ENCODE peak calls at places on chromosomes 13 and 19, in ten cellular contexts. P is IMR-90, H is breast epithelium, L is HCT116, T is uterus, W is body of pancreas, N is NB4, C is right lobe of liver, J is H54, K is Peyer's patch. F is an unnamed sample.

GRCh38 chr13:51927129-51927528 is 65.4 kb downstream of the CCDC70 start:
- DNase-seq in C (no peak), T (no peak), N (no peak), J (no peak), H (no peak), P (no peak), K (no peak), L (no peak), W (no peak), F (no peak)

GRCh38 chr13:73198888-73199497 is 140.2 kb downstream of the KLF5 start:
- DNase-seq in W (no peak), K (no peak), P (no peak), T (no peak), C (no peak), J (no peak), L (no peak), N (no peak), H (no peak), F (peak)

GRCh38 chr19:32902448-32902847 is 32.9 kb upstream of the SLC7A9 start:
- DNase-seq in P (no peak), W (no peak), N (no peak), H (no peak), C (no peak), J (no peak), L (no peak), T (no peak), K (peak), F (no peak)

GRCh38 chr19:7506385-7507328 is 9.2 kb upstream of the ZNF358 start:
- DNase-seq in K (peak), H (no peak), J (peak), C (peak), L (peak), W (peak), P (peak), N (peak), T (peak), F (peak)

GRCh38 chr19:45306522-45307027 is 16.1 kb downstream of the CKM start:
- DNase-seq in J (no peak), P (no peak), W (no peak), K (no peak), C (no peak), T (no peak), N (no peak), L (no peak), H (no peak), F (no peak)

GRCh38 chr13:50208826-50209335 is 193.6 kb downstream of the KCNRG start:
- DNase-seq in T (peak), H (peak), J (peak), C (no peak), P (peak), L (no peak), K (no peak), N (peak), W (peak), F (peak)

GRCh38 chr13:97659602-97660001 is 225.6 kb downstream of the RAP2A start:
- DNase-seq in N (peak), L (no peak), T (no peak), P (peak), J (no peak), H (no peak), C (no peak), K (no peak), W (peak), F (no peak)

GRCh38 chr13:103788061-103788652 is 721.9 kb upstream of the SLC10A2 start:
- DNase-seq in C (no peak), L (no peak), J (no peak), W (no peak), N (no peak), H (no peak), T (no peak), K (no peak), P (no peak), F (no peak)

GRCh38 chr19:54211214-54211613 is 10.6 kb downstream of the RPS9 start:
- DNase-seq in C (no peak), H (no peak), J (no peak), P (no peak), T (no peak), K (no peak), N (no peak), W (no peak), L (no peak), F (no peak)

GRCh38 chr19:54208784-54209057 is 8.1 kb downstream of the RPS9 start:
- DNase-seq in L (no peak), C (no peak), K (no peak), J (no peak), N (no peak), P (no peak), T (no peak), H (no peak), W (peak), F (no peak)

GRCh38 chr19:54209058-54209747 is 8.5 kb downstream of the RPS9 start:
- DNase-seq in T (no peak), W (peak), P (no peak), K (no peak), C (peak), H (no peak), N (no peak), J (peak), L (no peak), F (no peak)

GRCh38 chr19:54207908-54208783 is 7.5 kb downstream of the RPS9 start:
- DNase-seq in N (peak), T (no peak), K (no peak), L (no peak), J (no peak), C (peak), H (no peak), W (peak), P (peak), F (peak)

DNA sequence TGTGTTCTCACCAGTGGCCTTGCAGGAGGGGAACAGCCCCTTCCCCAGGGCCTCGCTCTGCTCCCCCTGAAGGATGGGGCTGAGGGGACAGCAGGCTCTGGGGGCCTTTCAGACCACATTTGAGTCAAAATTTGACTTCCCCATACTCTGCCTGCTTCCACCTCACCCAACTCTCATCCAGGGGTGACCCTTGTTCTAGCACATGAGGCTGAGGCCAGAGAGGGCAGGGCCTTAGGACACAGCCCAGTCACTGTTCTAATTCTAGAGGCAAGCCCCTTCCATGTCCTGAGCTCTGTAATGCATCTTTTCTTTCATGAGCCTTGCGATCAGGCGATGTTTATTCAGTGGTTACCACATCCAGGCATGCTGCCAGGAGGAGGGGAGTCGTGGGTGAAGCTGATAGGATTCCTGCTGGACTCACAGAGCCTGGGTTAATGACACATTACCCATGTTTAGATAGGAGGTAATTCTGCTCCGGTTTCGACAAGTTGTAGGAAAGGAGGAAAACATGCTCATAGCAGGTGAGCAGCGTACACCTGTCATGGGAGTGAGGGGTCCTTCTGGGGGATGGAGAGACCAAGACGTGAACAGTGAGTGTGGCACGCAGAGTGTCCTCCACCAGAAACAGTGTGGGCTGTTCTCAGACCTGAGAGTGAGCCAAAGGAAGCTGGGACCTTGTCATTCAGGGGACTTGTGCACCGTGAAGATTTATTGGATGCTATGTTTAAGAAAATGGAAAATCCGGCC is 9.3 kb downstream of the RPS9 start:
- DNase-seq in N (peak), T (peak), P (peak), J (peak), W (peak), C (peak), H (peak), L (peak), K (peak), F (peak)
- TF ChIP-seq POLR2A in N (no peak), T (no peak), P (peak), J (no peak), W (peak), C (peak), H (no peak), L (no peak), K (peak), F (peak)

DNA sequence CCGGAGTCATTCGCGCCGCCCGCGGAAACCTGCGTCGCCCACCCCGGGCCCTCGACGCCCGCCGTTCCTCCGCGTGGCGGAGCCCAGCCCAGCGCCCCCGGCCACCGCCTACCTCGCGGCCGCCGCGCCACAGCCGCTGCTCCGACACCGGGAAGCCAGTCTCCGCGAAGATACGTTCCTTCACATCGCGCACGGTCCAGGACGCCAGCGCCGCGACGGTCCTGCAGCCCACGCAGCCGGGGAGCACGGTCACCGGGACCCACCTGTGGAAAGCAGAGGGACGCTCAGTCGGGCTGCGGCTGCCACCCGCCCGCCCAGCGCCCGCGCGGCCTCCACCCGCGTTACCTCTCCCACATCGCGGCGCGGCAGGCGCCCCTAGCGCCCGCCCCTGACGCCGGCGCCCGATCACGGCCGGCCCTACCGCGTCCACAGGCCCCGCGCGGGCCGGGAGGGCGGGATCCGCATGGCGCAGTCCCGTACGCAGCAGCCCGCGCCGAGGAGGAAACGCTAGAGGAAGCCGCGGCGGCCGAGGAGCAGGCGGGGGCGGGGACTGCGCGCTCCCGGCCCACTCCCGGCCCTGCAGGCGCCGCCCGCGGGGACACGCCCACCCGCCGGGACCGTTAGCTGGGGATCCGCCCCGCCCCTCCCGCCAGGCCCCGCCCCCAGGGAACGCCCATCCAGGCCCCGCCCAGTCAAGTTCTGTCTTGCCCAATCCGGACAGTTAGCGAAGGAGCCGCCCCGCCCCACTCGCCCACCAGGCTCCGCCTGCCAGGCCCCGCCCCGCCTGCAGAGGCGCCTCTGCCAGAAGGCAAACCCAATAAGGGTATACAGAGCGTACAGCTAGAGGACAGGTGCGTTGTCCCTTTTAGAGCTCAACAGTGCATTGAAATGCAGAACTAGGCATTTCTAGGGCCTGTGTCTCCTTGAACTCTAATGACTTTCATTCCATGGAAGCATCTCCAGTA is 58.2 kb downstream of the SACS start:
- DNase-seq in P (peak), K (peak), T (peak), J (peak), C (peak), L (peak), W (peak), N (peak), H (peak), F (peak)
- TF ChIP-seq POLR2A in P (peak), K (no peak), T (peak), J (peak), C (peak), L (peak), W (no peak), N (peak), H (no peak), F (peak)

GRCh38 chr19:58519355-58520256 is at the start of gene ZBTB45:
- DNase-seq in L (peak), J (peak), T (peak), C (peak), N (peak), H (peak), K (peak), W (peak), P (peak), F (peak)
- TF ChIP-seq POLR2A in L (peak), J (peak), T (peak), C (peak), N (peak), H (no peak), K (peak), W (peak), P (peak), F (peak)

DNA sequence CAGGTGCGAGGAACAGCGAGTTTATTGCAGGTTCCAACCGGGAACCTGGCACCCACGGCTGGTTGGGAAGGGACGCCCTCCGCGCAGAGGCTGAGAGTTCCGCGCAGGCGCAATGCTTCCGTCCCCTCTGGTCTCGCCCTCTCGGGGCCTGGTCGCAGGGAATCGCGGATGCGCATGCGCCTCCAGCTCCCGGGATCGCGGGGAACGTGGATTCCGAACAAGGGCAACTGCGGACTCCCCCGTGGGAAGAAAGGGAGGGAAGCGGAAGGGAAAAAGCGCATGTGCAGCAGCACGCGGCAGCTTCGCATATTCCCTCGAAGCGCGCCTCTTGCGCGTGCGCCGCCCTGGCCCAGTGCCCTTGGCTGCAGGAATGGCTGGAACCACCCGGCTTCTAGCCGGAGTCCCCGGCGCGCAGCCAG is 1.1 kb downstream of the TSSK6 start:
- DNase-seq in T (peak), N (no peak), P (no peak), K (no peak), L (no peak), H (no peak), C (peak), W (peak), J (no peak), F (peak)
- TF ChIP-seq POLR2A in T (no peak), N (no peak), P (no peak), K (no peak), L (no peak), H (no peak), C (no peak), W (no peak), J (no peak), F (no peak)

GRCh38 chr19:38841180-38841766 is 8.5 kb downstream of the HNRNPL start:
- DNase-seq in K (no peak), W (no peak), P (no peak), T (no peak), L (no peak), H (no peak), J (no peak), C (no peak), N (no peak), F (no peak)

GRCh38 chr19:38838986-38839761 is 7.6 kb upstream of the ECH1 start:
- DNase-seq in P (no peak), H (no peak), J (no peak), N (no peak), T (no peak), C (no peak), L (no peak), W (no peak), K (no peak), F (no peak)

GRCh38 chr19:38839816-38840582 is 8.4 kb upstream of the ECH1 start:
- DNase-seq in H (no peak), W (peak), T (no peak), J (no peak), C (no peak), K (no peak), P (peak), N (no peak), L (no peak), F (no peak)

GRCh38 chr19:38841787-38842438 is 7.9 kb downstream of the HNRNPL start:
- DNase-seq in W (peak), T (no peak), L (no peak), J (no peak), K (no peak), H (no peak), P (no peak), N (no peak), C (no peak), F (no peak)

GRCh38 chr19:38840583-38840968 is 9.0 kb upstream of the ECH1 start:
- DNase-seq in K (no peak), J (no peak), W (peak), H (no peak), P (no peak), N (no peak), C (no peak), L (no peak), T (no peak), F (no peak)
- TF ChIP-seq POLR2A in K (no peak), J (no peak), W (no peak), H (no peak), P (no peak), N (no peak), C (no peak), L (no peak), T (no peak), F (no peak)

DNA sequence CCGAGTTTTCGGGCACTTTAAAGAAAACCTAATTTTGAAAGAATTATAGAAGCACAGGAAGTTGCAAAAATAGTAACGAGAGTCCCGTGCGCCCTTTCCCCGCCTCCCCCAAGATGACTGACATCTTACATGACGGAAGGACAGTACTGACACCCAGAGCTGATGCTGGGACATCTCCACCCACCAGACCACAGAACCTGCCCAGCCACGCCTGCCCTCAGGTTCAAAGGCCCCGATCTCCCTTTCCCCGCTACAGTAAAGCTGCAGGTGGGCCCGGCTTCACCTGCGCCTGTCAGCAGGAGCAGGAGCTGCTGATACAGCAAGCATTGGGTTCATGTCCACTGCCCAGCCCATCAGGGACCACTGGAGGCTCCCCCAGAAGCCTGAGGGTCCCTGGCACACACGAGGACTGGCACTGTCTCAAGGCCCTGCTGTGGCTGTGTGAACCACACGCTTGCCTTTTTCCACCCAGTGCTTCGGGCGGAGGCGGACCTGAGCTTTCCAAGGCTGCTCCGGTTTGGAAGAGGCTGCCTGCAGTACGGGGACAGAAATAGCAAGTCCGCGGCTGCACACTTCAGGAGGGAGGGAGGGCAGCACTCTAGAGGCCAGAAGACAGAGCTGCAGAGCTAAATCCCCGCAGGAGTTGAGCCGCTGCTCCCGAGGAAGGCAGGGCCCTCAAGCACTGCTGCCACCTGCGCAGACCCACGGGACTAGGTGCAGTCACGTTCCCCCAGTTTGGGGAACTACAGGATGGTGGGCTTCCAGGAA is 8.7 kb downstream of the MAP2K2 start:
- DNase-seq in W (no peak), K (no peak), J (no peak), N (peak), T (no peak), H (no peak), C (no peak), L (no peak), P (no peak), F (no peak)
- TF ChIP-seq POLR2A in W (no peak), K (no peak), J (no peak), N (no peak), T (no peak), H (no peak), C (no peak), L (no peak), P (no peak), F (no peak)

GRCh38 chr19:35346193-35347052 is 1.3 kb upstream of the FFAR1 start:
- DNase-seq in N (no peak), T (no peak), L (no peak), J (no peak), C (peak), W (no peak), K (peak), H (peak), P (no peak), F (no peak)
- TF ChIP-seq POLR2A in N (no peak), T (no peak), L (no peak), J (no peak), C (no peak), W (no peak), K (no peak), H (no peak), P (no peak), F (no peak)

GRCh38 chr19:18434411-18435184 is 3.3 kb downstream of the ISYNA1 start:
- DNase-seq in W (no peak), K (no peak), N (no peak), P (no peak), L (no peak), J (no peak), C (no peak), T (no peak), H (no peak), F (no peak)
- TF ChIP-seq POLR2A in W (no peak), K (no peak), N (no peak), P (no peak), L (no peak), J (no peak), C (no peak), T (no peak), H (no peak), F (no peak)